ENCODE peak calls at places on chromosomes 4 and X, in six cellular contexts. E, L, T, O, D and J are unnamed samples.

GRCh38 chr4:23882976-23883531 is 6.8 kb downstream of the PPARGC1A start:
- DNase-seq in E (no peak), L (no peak), T (no peak), O (no peak), D (no peak), J (no peak)

GRCh38 chr4:186557486-186557885 is 2.1 kb upstream of the MTNR1A start:
- DNase-seq in E (no peak), L (no peak), T (no peak), O (no peak), D (no peak), J (no peak)

GRCh38 chr4:44160776-44161377 is 287.7 kb downstream of the KCTD8 start:
- DNase-seq in E (no peak), L (no peak), T (no peak), O (no peak), D (no peak), J (no peak)

GRCh38 chr4:114041117-114041475 is 61.6 kb upstream of the ARSJ start:
- DNase-seq in E (no peak), L (no peak), T (no peak), O (no peak), D (no peak), J (no peak)

GRCh38 chr4:22574880-22575279 is 59.0 kb upstream of the ADGRA3 start:
- DNase-seq in E (no peak), L (no peak), T (no peak), O (no peak), D (no peak), J (no peak)

GRCh38 chr4:81470456-81471327 is 1.0 kb downstream of the RASGEF1B start:
- DNase-seq in E (peak; percentile 65), L (no peak), T (no peak), O (peak; percentile 57), D (no peak), J (no peak)

GRCh38 chrX:48589482-48590162 is 7.7 kb upstream of the WDR13 start:
- DNase-seq in E (no peak), L (no peak), T (no peak), O (no peak), D (no peak), J (no peak)

GRCh38 chr4:73741140-73741749 is 876 bp downstream of the CXCL8 start:
- DNase-seq in E (no peak), L (no peak), T (no peak), O (no peak), D (peak; percentile 20), J (no peak)

GRCh38 chr4:3248178-3248480 is 830 bp upstream of the MSANTD1 start:
- DNase-seq in E (no peak), L (no peak), T (no peak), O (no peak), D (no peak), J (no peak)

GRCh38 chr4:100605144-100605543 is 87.3 kb upstream of the EMCN start:
- DNase-seq in E (no peak), L (no peak), T (no peak), O (no peak), D (no peak), J (no peak)

GRCh38 chr4:85787133-85787532 is 312.2 kb downstream of the ARHGAP24 start:
- DNase-seq in E (no peak), L (no peak), T (no peak), O (peak; percentile 19), D (no peak), J (no peak)

GRCh38 chr4:67036791-67037190 is 508.5 kb downstream of the CENPC start:
- DNase-seq in E (no peak), L (no peak), T (no peak), O (no peak), D (no peak), J (no peak)

GRCh38 chrX:18360867-18361266 is 6.4 kb upstream of the SCML2 start:
- DNase-seq in E (no peak), L (no peak), T (no peak), O (no peak), D (no peak), J (no peak)

GRCh38 chr4:109406337-109406931 is 27.2 kb upstream of the SEC24B start:
- DNase-seq in E (peak; percentile 40), L (peak; percentile 31), T (peak; percentile 59), O (peak; percentile 70), D (peak; percentile 57), J (peak; percentile 38)

GRCh38 chr4:145881991-145882390 is 56.6 kb downstream of the ZNF827 start:
- DNase-seq in E (peak; percentile 16), L (no peak), T (no peak), O (peak; percentile 61), D (no peak), J (no peak)

GRCh38 chr4:56927196-56927595 is 19.5 kb downstream of the REST start:
- DNase-seq in E (no peak), L (no peak), T (no peak), O (no peak), D (no peak), J (no peak)

GRCh38 chr4:122481766-122482405 is 25.4 kb upstream of the IL2 start:
- DNase-seq in E (no peak), L (no peak), T (no peak), O (peak; percentile 6), D (no peak), J (peak; percentile 53)